ENCODE peak calls at places on chromosomes 12 and 14, in eight cellular contexts. S is effector memory CD8-positive, alpha-beta T cell; I is AG04450; K is NCI-H1694 treated with DMSO at 0.1 percent for 48 hours; J is ELF-1; D is AG09309; X is activated naive CD4-positive, alpha-beta T cell treated with Interleukin-2 at 50 U/mL for 16 hours; Z is T-helper 2 cell. F is an unnamed sample.

GRCh38 chr12:117037296-117038022 is 61.8 kb downstream of the TESC start:
- DNase-seq in S (no peak), I (peak; percentile 6), K (no peak), J (no peak), D (no peak), X (no peak), Z (no peak), F (no peak)

GRCh38 chr14:45891417-45892080 is 638.5 kb upstream of the MIS18BP1 start:
- DNase-seq in S (no peak), I (no peak), K (no peak), J (peak; percentile 78), D (no peak), X (no peak), Z (no peak), F (peak; percentile 23)

GRCh38 chr14:55843718-55844403 is 263.9 kb downstream of the KTN1 start:
- DNase-seq in S (no peak), I (no peak), K (no peak), J (no peak), D (no peak), X (no peak), Z (no peak), F (no peak)

GRCh38 chr12:78571953-78572352 is 292.6 kb upstream of the SYT1 start:
- DNase-seq in S (no peak), I (no peak), K (no peak), J (peak; percentile 8), D (no peak), X (no peak), Z (no peak), F (no peak)

GRCh38 chr12:98352835-98353234 is 162.6 kb upstream of the TMPO start:
- DNase-seq in S (no peak), I (no peak), K (no peak), J (no peak), D (no peak), X (no peak), Z (no peak), F (no peak)

GRCh38 chr12:56373515-56373914 is 10.9 kb upstream of the APOF start:
- DNase-seq in S (no peak), I (no peak), K (no peak), J (no peak), D (no peak), X (no peak), Z (no peak), F (no peak)

GRCh38 chr14:102848830-102849521 is 71.7 kb downstream of the TRAF3 start:
- DNase-seq in S (no peak), I (no peak), K (peak; percentile 93), J (no peak), D (no peak), X (no peak), Z (no peak), F (no peak)

GRCh38 chr14:101577221-101577909 is 16.1 kb downstream of the DIO3 start:
- DNase-seq in S (no peak), I (no peak), K (no peak), J (no peak), D (no peak), X (no peak), Z (no peak), F (no peak)

GRCh38 chr12:108040968-108041367 is 88.1 kb upstream of the WSCD2 start:
- DNase-seq in S (no peak), I (no peak), K (no peak), J (no peak), D (no peak), X (no peak), Z (no peak), F (no peak)

GRCh38 chr14:68195126-68195525 is 375.5 kb downstream of the RAD51B start:
- DNase-seq in S (no peak), I (no peak), K (no peak), J (no peak), D (no peak), X (no peak), Z (no peak), F (no peak)

GRCh38 chr14:76056128-76056527 is 70.6 kb downstream of the IFT43 start:
- DNase-seq in S (no peak), I (no peak), K (peak; percentile 31), J (peak; percentile 35), D (no peak), X (no peak), Z (no peak), F (no peak)

GRCh38 chr12:65999564-66000280 is 130.8 kb downstream of the LLPH start:
- DNase-seq in S (no peak), I (no peak), K (no peak), J (no peak), D (no peak), X (no peak), Z (no peak), F (no peak)

GRCh38 chr12:10584415-10584814 is 29.0 kb downstream of the MAGOHB start:
- DNase-seq in S (no peak), I (no peak), K (no peak), J (no peak), D (no peak), X (no peak), Z (no peak), F (no peak)

GRCh38 chr12:121467638-121468403 is 67.9 kb downstream of the RNF34 start:
- DNase-seq in S (no peak), I (no peak), K (no peak), J (peak; percentile 86), D (no peak), X (no peak), Z (no peak), F (no peak)

GRCh38 chr14:93957751-93958566 is 18.4 kb downstream of the ASB2 start:
- DNase-seq in S (no peak), I (no peak), K (no peak), J (no peak), D (no peak), X (no peak), Z (no peak), F (no peak)

GRCh38 chr14:35761922-35762321 is 47.2 kb downstream of the RALGAPA1 start:
- DNase-seq in S (no peak), I (no peak), K (no peak), J (no peak), D (no peak), X (no peak), Z (no peak), F (no peak)

GRCh38 chr14:53509845-53510244 is 356.7 kb upstream of the DDHD1 start:
- DNase-seq in S (no peak), I (peak; percentile 51), K (no peak), J (peak; percentile 47), D (peak; percentile 91), X (no peak), Z (no peak), F (no peak)

GRCh38 chr14:62189698-62190097 is 427.5 kb downstream of the SNAPC1 start:
- DNase-seq in S (no peak), I (no peak), K (no peak), J (no peak), D (no peak), X (no peak), Z (no peak), F (no peak)

GRCh38 chr12:15050664-15051063 is 77.8 kb downstream of the PDE6H start:
- DNase-seq in S (no peak), I (no peak), K (no peak), J (no peak), D (no peak), X (no peak), Z (no peak), F (no peak)

GRCh38 chr14:90839024-90839888 is 23.0 kb upstream of the TTC7B start:
- DNase-seq in S (no peak), I (no peak), K (no peak), J (no peak), D (no peak), X (no peak), Z (no peak), F (no peak)

GRCh38 chr12:21547437-21547836 is 21.3 kb downstream of the SPX start:
- DNase-seq in S (no peak), I (no peak), K (no peak), J (no peak), D (no peak), X (peak; percentile 21), Z (no peak), F (no peak)

F was measured in LNCaP clone FGC.